ENCODE peak calls at places on chromosomes 4 and X, in four cellular contexts. H, Z, W and I are unnamed samples. For H3K4me1, the result is how much of the 10 kb centered on the place peaks cover.

GRCh38 chr4:175536852-175537453 is 275.1 kb downstream of the GPM6A start:
- DNase-seq in W (no peak), H (peak), Z (no peak), I (peak)

GRCh38 chr4:164821711-164822110 is 55.3 kb upstream of the APELA start:
- DNase-seq in H (no peak), W (no peak), Z (no peak), I (no peak)

GRCh38 chrX:71935542-71935941 is 24.9 kb downstream of the NHSL2 start:
- DNase-seq in H (no peak), W (no peak), Z (no peak), I (no peak)

GRCh38 chr4:66097271-66097670 is 427.0 kb upstream of the EPHA5 start:
- DNase-seq in W (no peak), Z (no peak), H (no peak), I (no peak)

GRCh38 chr4:122313001-122313400 is 65.8 kb upstream of the ADAD1 start:
- DNase-seq in Z (no peak), H (no peak), W (no peak), I (no peak)

GRCh38 chr4:57442834-57443291 is 332.7 kb upstream of the IGFBP7 start:
- DNase-seq in W (no peak), H (peak), Z (peak), I (peak)

GRCh38 chr4:15003891-15004700 is 1.8 kb downstream of the CPEB2 start:
- DNase-seq in H (no peak), W (peak), Z (peak), I (peak)

GRCh38 chrX:44675364-44676024 is 132.8 kb upstream of the FUNDC1 start:
- DNase-seq in W (no peak), H (peak), Z (peak), I (peak)

GRCh38 chrX:6941041-6941440 is 206.5 kb upstream of the STS start:
- DNase-seq in W (no peak), H (no peak), Z (peak), I (no peak)

GRCh38 chr4:141702472-141703182 is 66.2 kb downstream of the IL15 start:
- DNase-seq in Z (peak), W (no peak), H (no peak), I (no peak)

GRCh38 chr4:158930573-158930972 is 161.7 kb downstream of the FNIP2 start:
- DNase-seq in Z (no peak), W (no peak), H (no peak), I (peak)

GRCh38 chrX:120029354-120029753 is 48.1 kb downstream of the RHOXF2B start:
- DNase-seq in H (no peak), W (no peak), Z (no peak), I (no peak)

GRCh38 chrX:153410328-153410727 is 944 bp upstream of the ZFP92 start:
- DNase-seq in Z (no peak), H (no peak), W (no peak), I (no peak)

GRCh38 chrX:95218964-95219363 is 1465.7 kb upstream of the DIAPH2 start:
- DNase-seq in H (no peak), Z (no peak), W (no peak), I (no peak)

GRCh38 chrX:72045552-72046277 is 86.0 kb downstream of the RTL5 start:
- DNase-seq in W (no peak), Z (peak), H (no peak), I (no peak)

GRCh38 chrX:41127476-41128192 is 42.4 kb downstream of the USP9X start:
- DNase-seq in W (no peak), H (no peak), Z (no peak), I (no peak)

GRCh38 chrX:49059209-49060191 is 701 bp downstream of the CCDC120 start:
- DNase-seq in W (no peak), Z (no peak), H (no peak), I (no peak)

GRCh38 chr4:113293043-113293560 is 243.6 kb downstream of the ANK2 start:
- DNase-seq in H (no peak), W (no peak), Z (no peak), I (peak)

DNA sequence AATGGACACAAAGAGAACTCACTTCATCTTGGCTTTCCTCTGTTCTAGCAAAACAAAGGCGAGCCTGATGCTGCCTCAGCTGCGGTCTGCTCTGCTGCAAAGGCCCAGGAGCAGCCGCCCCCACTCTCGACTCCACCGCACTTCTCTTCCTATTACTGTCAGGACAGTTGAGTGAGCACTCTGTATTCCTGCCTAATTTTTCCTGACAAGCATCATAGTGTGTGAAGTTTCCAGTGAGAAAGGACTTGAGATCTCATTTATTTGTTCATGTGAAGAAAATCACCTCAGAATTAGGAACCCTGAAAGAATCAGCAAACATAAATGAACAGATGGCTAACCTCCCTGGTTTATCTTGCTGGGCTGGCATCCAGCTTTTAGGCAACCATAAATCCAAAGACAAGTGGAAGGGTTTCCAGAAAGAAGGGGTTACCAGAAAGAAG is 15.6 kb downstream of the SCARB2 start:
- DNase-seq in W (peak), Z (no peak), H (no peak), I (peak)
- H3K4me1 ChIP-seq in W (half or more), Z (under half), H (under half), I (half or more)

GRCh38 chr4:185304944-185305690 is 90.6 kb downstream of the LRP2BP start:
- DNase-seq in W (no peak), Z (peak), H (no peak), I (peak)

GRCh38 chr4:185307136-185307950 is 88.4 kb downstream of the LRP2BP start:
- DNase-seq in W (no peak), H (no peak), Z (no peak), I (no peak)

GRCh38 chr4:185305979-185306442 is 89.7 kb downstream of the LRP2BP start:
- DNase-seq in W (no peak), H (no peak), Z (peak), I (peak)

GRCh38 chr4:185309770-185310169 is 86.0 kb downstream of the LRP2BP start:
- DNase-seq in W (no peak), Z (no peak), H (no peak), I (no peak)

GRCh38 chr4:185304541-185304940 is 91.2 kb downstream of the LRP2BP start:
- DNase-seq in H (no peak), W (no peak), Z (no peak), I (no peak)
- H3K4me1 ChIP-seq in H (under half), W (under half), Z (under half), I (under half)

GRCh38 chr4:47531954-47532321 is 46.9 kb downstream of the ATP10D start:
- DNase-seq in Z (no peak), H (no peak), W (no peak), I (peak)

GRCh38 chr4:47533689-47534347 is 48.7 kb downstream of the ATP10D start:
- DNase-seq in Z (peak), H (no peak), W (no peak), I (no peak)

GRCh38 chr4:47530801-47531200 is 45.7 kb downstream of the ATP10D start:
- DNase-seq in W (no peak), Z (peak), H (no peak), I (no peak)

GRCh38 chr4:47532658-47533057 is 47.6 kb downstream of the ATP10D start:
- DNase-seq in H (no peak), W (no peak), Z (no peak), I (no peak)

DNA sequence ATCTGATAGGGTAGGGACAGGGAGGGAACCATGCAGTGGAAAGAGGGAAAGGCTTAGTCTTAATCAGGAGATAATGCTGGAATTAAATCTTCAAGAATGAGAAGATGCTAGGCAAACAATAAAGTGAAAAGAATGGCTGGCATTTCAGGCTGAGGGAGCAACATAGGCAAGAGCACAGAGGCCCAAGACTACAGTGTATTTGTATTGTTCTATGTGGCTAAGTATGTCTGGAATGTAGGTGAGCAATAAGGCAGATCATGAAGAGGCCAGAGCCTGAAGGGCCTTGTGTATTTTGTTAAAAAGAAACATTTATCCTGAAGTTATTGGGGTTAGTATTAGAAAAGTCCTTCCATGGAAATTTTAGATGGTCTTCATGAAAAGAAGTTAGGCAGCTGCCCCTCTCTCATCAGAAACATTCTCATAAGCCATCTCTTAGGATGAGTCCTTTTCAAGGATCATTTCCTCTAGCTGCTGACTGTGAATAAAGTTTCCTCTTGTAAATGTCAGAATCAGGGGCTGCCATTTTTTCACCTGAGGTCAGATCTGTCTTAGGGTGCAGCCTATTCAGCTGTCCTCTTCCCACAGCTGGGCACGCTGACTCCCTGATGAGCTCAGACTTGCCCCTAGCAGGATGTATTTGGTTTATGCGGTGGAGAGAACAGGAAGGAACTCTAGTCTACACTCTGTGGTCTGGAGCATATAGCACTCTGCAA is 46.3 kb downstream of the ATP10D start:
- DNase-seq in H (no peak), Z (peak), W (no peak), I (peak)
- H3K4me1 ChIP-seq in H (under half), Z (under half), W (under half), I (under half)

GRCh38 chr4:7854211-7854610 is 85.5 kb downstream of the AFAP1 start:
- DNase-seq in Z (no peak), W (no peak), H (no peak), I (no peak)

GRCh38 chr4:7857993-7858392 is 81.7 kb downstream of the AFAP1 start:
- DNase-seq in Z (no peak), W (no peak), H (no peak), I (no peak)

GRCh38 chr4:7857238-7857701 is 82.4 kb downstream of the AFAP1 start:
- DNase-seq in Z (peak), H (no peak), W (no peak), I (peak)

GRCh38 chr4:7854697-7855370 is 84.8 kb downstream of the AFAP1 start:
- DNase-seq in H (no peak), Z (no peak), W (no peak), I (no peak)

DNA sequence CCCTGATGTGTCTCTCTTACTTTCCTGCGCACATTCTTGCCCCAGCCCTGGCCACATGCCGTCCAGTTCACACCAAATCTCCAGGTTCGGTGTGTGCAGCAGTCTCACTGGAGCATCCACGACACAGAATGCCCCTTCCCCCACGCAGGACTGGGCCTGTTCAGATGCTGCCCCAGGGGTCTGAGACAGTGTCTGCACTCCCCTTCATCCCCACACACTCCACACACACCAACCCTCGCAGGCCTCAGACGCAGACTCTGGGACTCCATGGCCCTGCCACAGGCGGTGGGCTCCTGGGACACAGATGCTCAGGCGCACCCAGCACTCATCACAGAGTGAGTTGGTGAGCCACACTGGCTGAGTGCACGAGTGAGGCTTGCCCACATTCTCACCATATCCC is 83.9 kb downstream of the AFAP1 start:
- DNase-seq in W (no peak), H (no peak), Z (no peak), I (no peak)
- H3K4me1 ChIP-seq in W (under half), H (half or more), Z (under half), I (half or more)

GRCh38 chrX:129760981-129761380 is 18.8 kb upstream of the SASH3 start:
- DNase-seq in H (no peak), W (no peak), Z (no peak), I (no peak)

GRCh38 chrX:129760155-129760554 is 19.6 kb upstream of the SASH3 start:
- DNase-seq in W (no peak), Z (no peak), H (no peak), I (no peak)

GRCh38 chrX:129754266-129755024 is 15.7 kb downstream of the XPNPEP2 start:
- DNase-seq in W (no peak), H (no peak), Z (peak), I (no peak)

GRCh38 chrX:129759576-129760061 is 20.1 kb upstream of the SASH3 start:
- DNase-seq in H (no peak), W (peak), Z (peak), I (peak)

GRCh38 chrX:129755779-129756650 is 17.2 kb downstream of the XPNPEP2 start:
- DNase-seq in Z (no peak), W (no peak), H (no peak), I (no peak)
- H3K4me1 ChIP-seq in Z (under half), W (under half), H (under half), I (under half)

DNA sequence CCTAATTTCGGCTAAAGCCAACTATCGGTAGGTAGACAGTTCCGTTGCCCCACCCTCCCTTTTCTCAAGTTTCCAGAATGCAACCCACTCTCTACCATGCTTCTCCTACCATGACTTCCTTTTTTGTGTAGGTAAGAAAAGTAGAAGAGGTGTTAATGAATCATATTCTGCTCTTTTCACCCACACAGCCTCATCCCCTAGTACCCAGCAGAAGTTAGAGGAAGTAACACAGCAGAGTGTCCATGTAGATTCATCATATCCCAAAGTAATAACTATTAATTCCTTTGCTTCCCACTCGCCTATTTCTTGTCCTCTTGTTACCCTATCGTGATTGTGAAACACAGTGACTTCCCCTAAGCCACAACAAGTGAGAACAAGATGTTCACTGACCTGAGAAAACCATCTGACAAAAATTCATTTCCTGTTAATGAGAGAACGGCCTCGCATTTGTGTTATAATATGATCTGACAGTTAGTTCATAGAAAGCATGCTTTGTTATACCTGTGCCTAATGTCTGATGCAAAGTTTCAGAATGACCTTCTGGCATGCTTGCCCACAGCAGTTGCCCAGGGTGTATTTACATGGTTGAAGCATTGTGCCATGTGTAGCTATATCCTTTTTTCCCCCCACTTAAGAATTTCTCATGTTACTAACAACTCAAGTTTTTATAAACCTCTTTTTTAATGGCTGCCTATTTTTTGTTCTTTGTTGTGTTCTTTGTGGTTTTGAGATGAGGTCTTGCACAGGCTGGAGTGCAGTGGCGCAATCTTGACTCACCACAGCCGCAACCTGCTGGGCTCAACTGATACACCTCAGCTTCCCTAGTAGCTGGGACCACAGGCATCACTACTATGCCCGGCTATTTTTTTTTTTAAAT is 185.6 kb downstream of the RAP1GDS1 start:
- DNase-seq in Z (no peak), H (no peak), W (no peak), I (peak)
- H3K4me1 ChIP-seq in Z (under half), H (under half), W (under half), I (under half)

GRCh38 chr4:6929735-6930464 is 20.3 kb downstream of the TBC1D14 start:
- DNase-seq in W (no peak), Z (no peak), H (no peak), I (peak)
- H3K4me1 ChIP-seq in W (under half), Z (under half), H (under half), I (under half)